ENCODE peak calls at places on chromosomes 13 and 19, in five cellular contexts. C, B, W, T and Y are unnamed samples. For H3K4me1, the result is how much of the 10 kb centered on the place peaks cover.

GRCh38 chr13:20702945-20703784 is at the start of gene IL17D:
- DNase-seq in C (no peak), B (no peak), W (no peak), T (no peak), Y (peak)

GRCh38 chr19:38061294-38061693 is 154.3 kb downstream of the SIPA1L3 start:
- DNase-seq in C (no peak), B (no peak), W (peak), T (no peak), Y (no peak)

GRCh38 chr13:75704194-75704941 is 68.2 kb downstream of the LMO7 start:
- DNase-seq in C (no peak), B (no peak), W (peak), T (no peak), Y (no peak)

GRCh38 chr13:44244288-44244687 is 129.3 kb upstream of the SERP2 start:
- DNase-seq in C (no peak), B (no peak), W (no peak), T (no peak), Y (no peak)

GRCh38 chr13:80196756-80197155 is 144.2 kb downstream of the SPRY2 start:
- DNase-seq in C (no peak), B (no peak), W (no peak), T (no peak), Y (no peak)

GRCh38 chr19:17489392-17490030 is 19.2 kb downstream of the SLC27A1 start:
- DNase-seq in C (no peak), B (no peak), W (no peak), T (no peak), Y (no peak)

GRCh38 chr19:43465468-43466120 is at the start of gene LYPD3:
- DNase-seq in C (no peak), B (no peak), W (no peak), T (peak), Y (no peak)

GRCh38 chr19:15897026-15897737 is 692 bp downstream of the CYP4F2 start:
- DNase-seq in C (no peak), B (no peak), W (no peak), T (no peak), Y (no peak)

GRCh38 chr19:33740811-33741396 is 55.8 kb upstream of the KCTD15 start:
- DNase-seq in C (no peak), B (no peak), W (peak), T (no peak), Y (peak)

GRCh38 chr13:109200556-109200955 is 571.1 kb downstream of the MYO16 start:
- DNase-seq in C (no peak), B (no peak), W (no peak), T (no peak), Y (no peak)

GRCh38 chr19:55358943-55359908 is 3.8 kb downstream of the GARIN5B start:
- DNase-seq in C (no peak), B (no peak), W (no peak), T (no peak), Y (no peak)

GRCh38 chr13:100707818-100708740 is 33.5 kb upstream of the TMTC4 start:
- DNase-seq in C (no peak), B (no peak), W (no peak), T (no peak), Y (no peak)

GRCh38 chr13:56528040-56528760 is 612.5 kb upstream of the PRR20A start:
- DNase-seq in C (no peak), B (no peak), W (no peak), T (no peak), Y (no peak)

GRCh38 chr19:50326101-50326664 is 3.0 kb downstream of the KCNC3 start:
- DNase-seq in C (no peak), B (no peak), W (no peak), T (no peak), Y (no peak)

GRCh38 chr19:18785179-18786124 is 5.7 kb downstream of the COMP start:
- DNase-seq in C (no peak), B (no peak), W (peak), T (peak), Y (peak)

GRCh38 chr13:88376762-88377388 is 705.7 kb downstream of the SLITRK5 start:
- DNase-seq in C (no peak), B (no peak), W (no peak), T (no peak), Y (no peak)

GRCh38 chr13:113216165-113217056 is 7.0 kb downstream of the CUL4A start:
- DNase-seq in C (no peak), B (no peak), W (peak), T (peak), Y (no peak)

GRCh38 chr19:55373993-55374757 is 2.5 kb upstream of the TMEM190 start:
- DNase-seq in C (no peak), B (no peak), W (peak), T (no peak), Y (no peak)

GRCh38 chr13:86633346-86633745 is 834.1 kb upstream of the SLITRK6 start:
- DNase-seq in C (no peak), B (no peak), W (no peak), T (no peak), Y (no peak)

GRCh38 chr13:25324100-25324499 is 22.7 kb downstream of the NUP58 start:
- DNase-seq in C (no peak), B (no peak), W (no peak), T (no peak), Y (no peak)

GRCh38 chr19:616732-617526 is 16.4 kb downstream of the POLRMT start:
- DNase-seq in C (no peak), B (no peak), W (no peak), T (no peak), Y (no peak)

GRCh38 chr13:68099616-68100015 is 869.5 kb upstream of the PCDH9 start:
- DNase-seq in C (peak), B (no peak), W (peak), T (no peak), Y (no peak)

GRCh38 chr19:632228-633067 is 889 bp downstream of the POLRMT start:
- DNase-seq in C (no peak), B (no peak), W (peak), T (peak), Y (no peak)

GRCh38 chr19:18332917-18333530 is 7.4 kb upstream of the PGPEP1 start:
- DNase-seq in C (no peak), B (no peak), W (no peak), T (no peak), Y (no peak)

GRCh38 chr19:48950159-48950558 is 4.5 kb upstream of the BAX start:
- DNase-seq in C (no peak), B (no peak), W (no peak), T (no peak), Y (no peak)

DNA sequence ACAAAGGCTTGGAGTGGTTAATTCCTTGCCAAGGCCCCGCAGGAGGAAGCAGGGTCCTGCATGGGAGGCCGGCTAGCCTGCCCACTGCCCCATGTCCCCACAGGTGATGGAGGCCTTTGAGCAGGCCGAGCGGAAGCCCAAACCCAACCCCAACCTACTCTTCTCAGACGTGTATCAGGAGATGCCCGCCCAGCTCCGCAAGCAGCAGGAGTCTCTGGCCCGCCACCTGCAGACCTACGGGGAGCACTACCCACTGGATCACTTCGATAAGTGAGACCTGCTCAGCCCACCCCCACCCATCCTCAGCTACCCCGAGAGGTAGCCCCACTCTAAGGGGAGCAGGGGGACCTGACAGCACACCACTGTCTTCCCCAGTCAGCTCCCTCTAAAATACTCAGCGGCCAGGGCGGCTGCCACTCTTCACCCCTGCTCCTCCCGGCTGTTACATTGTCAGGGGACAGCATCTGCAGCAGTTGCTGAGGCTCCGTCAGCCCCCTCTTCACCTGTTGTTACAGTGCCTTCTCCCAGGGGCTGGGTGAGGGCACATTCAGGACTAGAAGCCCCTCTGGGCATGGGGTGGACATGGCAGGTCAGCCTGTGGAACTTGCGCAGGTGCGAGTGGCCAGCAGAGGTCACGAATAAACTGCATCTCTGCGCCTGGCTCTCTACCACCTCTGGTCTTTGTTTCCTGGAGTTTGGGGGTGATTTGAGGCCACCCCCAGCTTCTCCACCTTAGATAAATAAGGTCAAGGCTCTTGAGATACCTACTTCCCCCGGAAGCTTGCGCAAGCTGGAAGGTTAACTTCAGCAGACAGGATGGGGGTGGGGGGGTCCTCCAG is 2.6 kb downstream of the B3GNT8 start:
- DNase-seq in C (no peak), B (no peak), W (no peak), T (peak), Y (no peak)
- H3K4me1 ChIP-seq in C (under half), B (under half), W (under half), T (half or more), Y (under half)

DNA sequence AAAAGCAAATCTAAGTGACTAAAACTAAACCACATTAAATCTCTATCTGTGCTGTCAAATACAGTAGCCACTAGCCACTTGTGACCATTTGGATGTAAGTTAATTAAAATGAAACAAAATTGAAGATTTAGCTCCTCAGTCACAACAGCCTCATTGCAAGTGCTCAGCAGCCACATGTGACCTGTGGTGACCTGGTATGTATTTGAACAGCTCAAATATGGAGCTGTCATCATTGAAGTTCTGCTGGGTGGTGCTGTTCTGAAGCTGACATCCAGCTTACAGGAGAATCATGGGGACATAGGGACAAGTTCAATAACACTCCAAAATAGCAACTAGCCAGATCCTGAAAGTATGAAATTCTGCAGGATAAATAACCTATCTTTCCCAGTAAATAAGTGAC is 27.2 kb downstream of the FCGBP start:
- DNase-seq in C (no peak), B (no peak), W (peak), T (no peak), Y (no peak)
- H3K27ac ChIP-seq in C (no peak), B (no peak), W (peak), T (no peak), Y (no peak)

GRCh38 chr19:45591638-45592005 is 7.0 kb upstream of the OPA3 start:
- DNase-seq in C (no peak), B (no peak), W (no peak), T (no peak), Y (no peak)

GRCh38 chr19:45590300-45591003 is 5.8 kb upstream of the OPA3 start:
- DNase-seq in C (no peak), B (no peak), W (no peak), T (no peak), Y (no peak)

GRCh38 chr19:45591004-45591637 is 6.5 kb upstream of the OPA3 start:
- DNase-seq in C (no peak), B (no peak), W (peak), T (peak), Y (peak)

GRCh38 chr19:45593520-45593919 is 8.5 kb downstream of the GPR4 start:
- DNase-seq in C (no peak), B (no peak), W (no peak), T (no peak), Y (no peak)

GRCh38 chr19:45592366-45592765 is 7.8 kb upstream of the OPA3 start:
- DNase-seq in C (no peak), B (no peak), W (no peak), T (no peak), Y (no peak)
- TF ChIP-seq CTCF in C (no peak), B (no peak), W (no peak), T (no peak), Y (no peak)

GRCh38 chr13:30656178-30656577 is 38.5 kb downstream of the USPL1 start:
- DNase-seq in C (no peak), B (no peak), W (no peak), T (no peak), Y (no peak)

GRCh38 chr13:30664689-30665088 is 47.0 kb downstream of the USPL1 start:
- DNase-seq in C (no peak), B (no peak), W (no peak), T (no peak), Y (no peak)

GRCh38 chr13:30659980-30660379 is 42.3 kb downstream of the USPL1 start:
- DNase-seq in C (no peak), B (no peak), W (no peak), T (no peak), Y (no peak)

GRCh38 chr13:30665638-30666037 is 47.9 kb downstream of the USPL1 start:
- DNase-seq in C (no peak), B (no peak), W (no peak), T (no peak), Y (no peak)

GRCh38 chr13:30660796-30661195 is 43.1 kb downstream of the USPL1 start:
- DNase-seq in C (no peak), B (no peak), W (no peak), T (no peak), Y (no peak)
- H3K4me1 ChIP-seq in C (under half), B (under half), W (under half), T (under half), Y (under half)

GRCh38 chr13:26952551-26953138 is 192.1 kb upstream of the GPR12 start:
- DNase-seq in C (no peak), B (no peak), W (no peak), T (peak), Y (no peak)

GRCh38 chr13:26950546-26950945 is 190.0 kb upstream of the GPR12 start:
- DNase-seq in C (no peak), B (no peak), W (no peak), T (peak), Y (no peak)

GRCh38 chr13:26949701-26950345 is 189.2 kb upstream of the GPR12 start:
- DNase-seq in C (no peak), B (no peak), W (no peak), T (peak), Y (no peak)

GRCh38 chr13:26951581-26952177 is 191.1 kb upstream of the GPR12 start:
- DNase-seq in C (no peak), B (no peak), W (no peak), T (peak), Y (no peak)

GRCh38 chr13:26950968-26951367 is 190.4 kb upstream of the GPR12 start:
- DNase-seq in C (no peak), B (no peak), W (no peak), T (peak), Y (no peak)
- H3K27ac ChIP-seq in C (peak), B (no peak), W (no peak), T (no peak), Y (no peak)

GRCh38 chr19:2221918-2222317 is 14.2 kb downstream of the PLEKHJ1 start:
- DNase-seq in C (no peak), B (no peak), W (no peak), T (no peak), Y (no peak)
- TF ChIP-seq CTCF in C (no peak), B (no peak), W (no peak), T (no peak), Y (no peak)

GRCh38 chr13:58611117-58611516 is 979.6 kb downstream of the PCDH17 start:
- DNase-seq in C (no peak), B (no peak), W (no peak), T (no peak), Y (no peak)
- H3K4me1 ChIP-seq in C (under half), B (under half), W (under half), T (under half), Y (under half)

GRCh38 chr19:13865578-13866462 is 11.1 kb upstream of the NANOS3 start:
- DNase-seq in C (no peak), B (no peak), W (no peak), T (no peak), Y (peak)
- H3K27ac ChIP-seq in C (no peak), B (no peak), W (peak), T (peak), Y (no peak)

DNA sequence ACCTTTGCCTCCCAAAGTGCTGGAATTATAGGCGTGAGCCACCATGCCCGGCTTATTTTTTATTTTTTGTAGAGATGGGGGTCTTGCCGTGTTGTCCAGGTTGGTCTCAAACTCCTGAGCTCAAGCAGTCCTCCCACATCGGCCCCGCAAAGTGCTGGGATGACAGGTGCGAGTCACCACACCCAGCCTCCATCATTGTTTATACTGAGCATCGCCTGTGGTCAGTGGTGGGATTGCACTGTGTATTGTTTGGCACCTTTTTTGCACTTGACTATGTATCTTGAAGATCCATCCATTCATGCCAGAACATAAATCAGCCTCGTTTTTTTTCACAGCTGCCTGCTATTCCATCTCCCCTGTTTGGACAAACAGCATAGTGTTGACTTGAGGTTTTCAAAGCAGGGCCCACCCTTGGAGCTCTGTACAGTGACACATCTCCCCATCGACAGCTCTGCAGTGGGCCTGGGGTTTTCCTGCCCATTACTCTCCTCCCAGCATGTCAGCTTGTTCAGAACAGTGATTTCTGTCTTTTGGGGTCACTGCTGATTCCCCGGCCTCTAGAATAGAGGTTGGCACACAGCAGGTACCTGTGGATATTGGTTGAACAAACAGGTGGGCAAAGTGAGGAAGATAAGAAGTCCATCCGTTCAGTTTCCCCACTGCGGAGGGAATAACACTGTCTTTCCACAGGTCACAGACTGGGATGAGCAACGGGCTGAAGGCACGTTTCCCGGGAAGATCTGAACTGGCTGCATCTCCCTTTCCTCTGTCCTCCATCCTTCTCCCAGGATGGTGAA is 8.2 kb upstream of the UPK1A start:
- DNase-seq in C (no peak), B (no peak), W (peak), T (no peak), Y (no peak)
- TF ChIP-seq CTCF in C (no peak), B (no peak), W (no peak), T (no peak), Y (no peak)

DNA sequence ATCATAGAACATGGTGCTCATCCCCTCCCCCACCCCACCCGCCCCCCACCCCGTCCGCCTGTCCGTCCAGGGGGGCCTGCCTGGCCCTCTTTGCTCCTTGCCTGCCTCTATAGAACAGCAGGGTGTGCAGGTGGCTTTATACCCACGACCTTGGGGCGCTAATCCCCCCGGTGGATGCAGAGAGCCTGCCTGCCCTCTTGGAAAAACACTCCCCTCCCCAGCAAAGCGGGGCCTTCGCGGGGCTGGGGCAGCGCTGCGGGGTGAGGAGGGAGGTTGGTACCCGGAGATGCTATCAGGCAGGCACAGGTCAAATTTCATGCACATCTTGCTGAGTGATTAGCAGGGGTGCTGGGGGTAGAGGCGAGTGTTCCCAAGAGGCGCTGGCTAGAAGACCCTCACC is 21.9 kb downstream of the RFX1 start:
- DNase-seq in C (no peak), B (no peak), W (no peak), T (no peak), Y (no peak)
- H3K4me1 ChIP-seq in C (under half), B (under half), W (under half), T (under half), Y (half or more)